ENCODE peak calls at places on chromosomes 5 and 9, in eight cellular contexts. One of them, this sample, is unnamed. For H3K4me1, the result is how much of the 10 kb centered on the place peaks cover.

GRCh38 chr9:28064241-28064640 is 491.0 kb upstream of the C9orf72 start:
- DNase-seq in tibial nerve: no peak
- DNase-seq in IMR-90: no peak
- DNase-seq in breast epithelium: no peak
- DNase-seq in upper lobe of left lung: no peak
- DNase-seq in A549: no peak
- DNase-seq in HepG2: no peak
- DNase-seq in vagina: no peak
- DNase-seq in this sample: no peak

GRCh38 chr9:105662184-105663104 is at the start of gene TAL2:
- DNase-seq in upper lobe of left lung: no peak
- DNase-seq in tibial nerve: no peak
- DNase-seq in vagina: no peak
- DNase-seq in breast epithelium: no peak
- DNase-seq in A549: no peak
- DNase-seq in IMR-90: no peak
- DNase-seq in HepG2: no peak
- DNase-seq in this sample: no peak

GRCh38 chr5:142508630-142509425 is 177.1 kb downstream of the FGF1 start:
- DNase-seq in HepG2: no peak
- DNase-seq in IMR-90: no peak
- DNase-seq in tibial nerve: no peak
- DNase-seq in vagina: no peak
- DNase-seq in A549: no peak
- DNase-seq in upper lobe of left lung: no peak
- DNase-seq in breast epithelium: no peak
- DNase-seq in this sample: no peak

GRCh38 chr5:128036961-128037360 is 46.6 kb upstream of the SLC12A2 start:
- DNase-seq in HepG2: no peak
- DNase-seq in A549: peak
- DNase-seq in IMR-90: peak
- DNase-seq in vagina: no peak
- DNase-seq in tibial nerve: no peak
- DNase-seq in breast epithelium: no peak
- DNase-seq in upper lobe of left lung: no peak
- DNase-seq in this sample: no peak

GRCh38 chr9:127311239-127311741 is 46.7 kb downstream of the GARNL3 start:
- DNase-seq in tibial nerve: peak
- DNase-seq in IMR-90: peak
- DNase-seq in upper lobe of left lung: peak
- DNase-seq in breast epithelium: no peak
- DNase-seq in HepG2: peak
- DNase-seq in vagina: no peak
- DNase-seq in A549: peak
- DNase-seq in this sample: no peak

GRCh38 chr9:70260606-70261005 is 1.8 kb downstream of the SMC5 start:
- DNase-seq in vagina: no peak
- DNase-seq in HepG2: no peak
- DNase-seq in IMR-90: no peak
- DNase-seq in upper lobe of left lung: no peak
- DNase-seq in A549: no peak
- DNase-seq in tibial nerve: no peak
- DNase-seq in breast epithelium: no peak
- DNase-seq in this sample: no peak

GRCh38 chr9:34139477-34140146 is 13.1 kb upstream of the DCAF12 start:
- DNase-seq in upper lobe of left lung: peak
- DNase-seq in IMR-90: peak
- DNase-seq in A549: peak
- DNase-seq in breast epithelium: no peak
- DNase-seq in tibial nerve: peak
- DNase-seq in vagina: no peak
- DNase-seq in HepG2: peak
- DNase-seq in this sample: no peak

GRCh38 chr9:86909388-86909787 is 37.9 kb downstream of the GAS1 start:
- DNase-seq in HepG2: no peak
- DNase-seq in IMR-90: peak
- DNase-seq in A549: no peak
- DNase-seq in breast epithelium: no peak
- DNase-seq in upper lobe of left lung: no peak
- DNase-seq in tibial nerve: no peak
- DNase-seq in vagina: no peak
- DNase-seq in this sample: no peak

GRCh38 chr9:130408669-130409068 is 36.1 kb upstream of the ASS1 start:
- DNase-seq in A549: no peak
- DNase-seq in IMR-90: no peak
- DNase-seq in vagina: no peak
- DNase-seq in upper lobe of left lung: no peak
- DNase-seq in tibial nerve: no peak
- DNase-seq in breast epithelium: no peak
- DNase-seq in HepG2: no peak
- DNase-seq in this sample: no peak
- TF ChIP-seq POLR2A in A549: no peak
- TF ChIP-seq POLR2A in IMR-90: no peak
- TF ChIP-seq POLR2A in vagina: no peak
- TF ChIP-seq POLR2A in upper lobe of left lung: no peak
- TF ChIP-seq POLR2A in tibial nerve: no peak
- TF ChIP-seq POLR2A in breast epithelium: no peak
- TF ChIP-seq POLR2A in HepG2: no peak
- TF ChIP-seq POLR2A in this sample: no peak

DNA sequence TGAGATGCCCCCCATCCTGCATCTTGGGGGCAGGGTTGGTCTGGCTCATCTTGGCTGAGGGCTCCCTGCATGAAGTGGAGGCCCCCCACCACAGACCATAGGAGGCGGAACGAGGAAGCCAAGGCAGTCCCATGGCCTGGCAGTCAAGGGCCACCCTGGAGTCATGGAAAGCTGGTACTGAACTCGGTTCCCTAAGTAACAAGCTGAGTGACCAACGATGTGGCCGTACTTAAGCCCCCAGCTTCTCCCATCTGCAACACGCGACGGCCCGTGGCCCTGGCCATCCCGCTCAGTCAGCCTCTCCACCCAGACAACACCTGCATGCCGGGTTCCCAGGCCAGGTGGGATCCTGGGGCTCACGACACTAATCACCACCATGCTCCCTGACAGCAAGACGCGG is 17.1 kb downstream of the BRD3 start:
- DNase-seq in upper lobe of left lung: no peak
- DNase-seq in A549: no peak
- DNase-seq in vagina: no peak
- DNase-seq in breast epithelium: no peak
- DNase-seq in IMR-90: no peak
- DNase-seq in HepG2: no peak
- DNase-seq in tibial nerve: no peak
- DNase-seq in this sample: no peak
- H3K4me1 ChIP-seq in upper lobe of left lung: under half
- H3K4me1 ChIP-seq in A549: under half
- H3K4me1 ChIP-seq in vagina: under half
- H3K4me1 ChIP-seq in breast epithelium: under half
- H3K4me1 ChIP-seq in IMR-90: under half
- H3K4me1 ChIP-seq in HepG2: under half
- H3K4me1 ChIP-seq in tibial nerve: under half
- H3K4me1 ChIP-seq in this sample: under half

DNA sequence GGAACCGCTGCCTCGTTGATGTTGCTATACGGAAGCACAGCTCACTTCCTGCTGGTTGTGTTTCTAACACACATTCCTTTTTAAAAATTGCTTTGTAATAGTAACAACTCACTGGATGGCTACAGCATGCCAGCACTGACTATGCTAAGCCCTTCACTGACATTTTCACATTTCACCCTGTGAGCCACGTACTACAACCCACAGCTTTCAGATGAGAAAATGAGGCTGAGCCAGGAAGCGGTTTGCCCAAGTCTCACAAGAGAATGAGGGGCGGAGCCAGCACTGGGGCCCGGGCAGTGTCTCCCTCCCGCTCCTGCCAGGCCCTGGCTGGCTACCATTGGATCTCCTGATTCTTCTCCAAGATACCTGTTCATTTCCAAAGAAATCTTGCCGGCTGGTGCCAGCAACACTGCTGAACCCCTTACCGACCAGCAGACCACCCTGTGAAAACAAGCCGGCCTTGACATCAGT is 38.3 kb downstream of the FAM78A start:
- DNase-seq in IMR-90: peak
- DNase-seq in upper lobe of left lung: peak
- DNase-seq in HepG2: no peak
- DNase-seq in tibial nerve: peak
- DNase-seq in breast epithelium: peak
- DNase-seq in vagina: no peak
- DNase-seq in A549: no peak
- DNase-seq in this sample: peak
- TF ChIP-seq POLR2A in IMR-90: no peak
- TF ChIP-seq POLR2A in upper lobe of left lung: no peak
- TF ChIP-seq POLR2A in HepG2: no peak
- TF ChIP-seq POLR2A in tibial nerve: no peak
- TF ChIP-seq POLR2A in breast epithelium: no peak
- TF ChIP-seq POLR2A in vagina: no peak
- TF ChIP-seq POLR2A in A549: no peak
- TF ChIP-seq POLR2A in this sample: no peak

DNA sequence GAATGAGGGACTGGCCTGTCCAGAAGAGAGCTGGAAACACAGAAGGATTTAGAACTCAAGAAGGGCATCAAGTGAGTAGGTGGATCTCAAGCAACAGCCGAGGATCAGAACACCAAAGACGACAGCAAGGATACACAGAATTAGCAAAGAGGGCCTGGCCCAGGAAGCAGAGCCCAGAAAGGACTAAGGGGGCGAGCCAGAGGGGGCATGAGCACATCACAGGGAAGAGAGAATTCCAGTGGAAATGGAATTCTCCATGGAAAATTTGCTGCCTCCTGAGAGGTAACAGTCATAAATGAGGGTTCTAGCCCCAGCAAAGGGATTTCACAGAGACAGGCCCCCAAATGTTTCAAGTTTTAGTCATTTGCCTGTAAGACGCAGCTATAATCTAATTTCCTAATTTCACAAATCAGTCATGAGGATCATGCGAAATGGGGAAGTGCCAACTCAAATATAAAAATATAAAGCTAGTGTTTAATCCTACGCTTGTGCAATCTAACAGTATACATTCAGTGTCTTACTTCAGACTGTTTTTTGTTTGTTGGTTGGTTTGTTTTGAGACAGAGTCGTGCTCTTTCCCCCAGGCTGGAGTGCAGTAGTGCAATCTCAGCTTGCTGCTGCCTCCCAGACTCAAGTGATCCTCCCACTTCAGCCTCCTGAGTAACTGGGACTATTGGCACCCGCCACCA is 46.7 kb downstream of the FNBP1 start:
- DNase-seq in upper lobe of left lung: no peak
- DNase-seq in A549: no peak
- DNase-seq in HepG2: no peak
- DNase-seq in IMR-90: no peak
- DNase-seq in vagina: no peak
- DNase-seq in tibial nerve: no peak
- DNase-seq in breast epithelium: peak
- DNase-seq in this sample: no peak
- H3K4me1 ChIP-seq in upper lobe of left lung: under half
- H3K4me1 ChIP-seq in A549: under half
- H3K4me1 ChIP-seq in HepG2: under half
- H3K4me1 ChIP-seq in IMR-90: under half
- H3K4me1 ChIP-seq in vagina: under half
- H3K4me1 ChIP-seq in tibial nerve: half or more
- H3K4me1 ChIP-seq in breast epithelium: under half
- H3K4me1 ChIP-seq in this sample: under half